ENCODE peak calls at places on chromosome 20, in ten cellular contexts. G, T, S, A, R, Y, I, U, D and Z are unnamed samples.

GRCh38 chr20:59027746-59028320 is 4.3 kb downstream of the ATP5F1E start:
- DNase-seq in A (no peak), U (peak; percentile 59), G (peak; percentile 88), I (no peak), D (no peak), S (no peak), R (no peak), Y (no peak), T (no peak), Z (no peak)

GRCh38 chr20:34888468-34888867 is 12.1 kb downstream of the ACSS2 start:
- DNase-seq in T (no peak), G (no peak), I (no peak), U (no peak), Y (no peak), S (no peak), D (no peak), A (no peak), R (no peak), Z (no peak)

GRCh38 chr20:4150095-4150492 is 134.7 kb upstream of the RNF24 start:
- DNase-seq in D (no peak), S (no peak), R (no peak), A (no peak), T (peak; percentile 54), G (peak; percentile 69), I (peak; percentile 54), Y (no peak), U (no peak), Z (no peak)

GRCh38 chr20:59561228-59561605 is 43.1 kb upstream of the PHACTR3 start:
- DNase-seq in U (peak; percentile 43), G (no peak), Y (no peak), D (no peak), R (no peak), I (peak; percentile 50), A (no peak), T (no peak), S (no peak), Z (no peak)

GRCh38 chr20:46563170-46563847 is 12.9 kb upstream of the OCSTAMP start:
- DNase-seq in D (no peak), A (no peak), T (no peak), Y (peak; percentile 27), R (no peak), I (no peak), S (no peak), U (no peak), G (no peak), Z (no peak)

GRCh38 chr20:54004397-54004940 is 65.9 kb downstream of the BCAS1 start:
- DNase-seq in S (no peak), T (no peak), G (no peak), A (no peak), R (no peak), Y (no peak), U (peak; percentile 1), I (no peak), D (no peak), Z (no peak)

GRCh38 chr20:17655286-17655651 is 26.8 kb downstream of the RRBP1 start:
- DNase-seq in R (no peak), I (no peak), G (peak; percentile 63), S (no peak), T (no peak), Y (no peak), U (no peak), D (no peak), A (no peak), Z (no peak)

GRCh38 chr20:11453430-11453829 is 464.3 kb upstream of the BTBD3 start:
- DNase-seq in G (peak; percentile 75), T (peak; percentile 61), A (peak; percentile 33), R (no peak), U (peak; percentile 83), I (no peak), D (no peak), Y (no peak), S (no peak), Z (no peak)

GRCh38 chr20:41424546-41424945 is 57.9 kb upstream of the EMILIN3 start:
- DNase-seq in A (no peak), Y (no peak), S (no peak), R (no peak), U (no peak), G (peak; percentile 28), D (no peak), T (peak; percentile 67), I (no peak), Z (no peak)

GRCh38 chr20:2101057-2101934 is at the start of gene STK35:
- DNase-seq in T (peak; percentile 71), Y (no peak), I (no peak), G (no peak), D (no peak), U (peak; percentile 65), R (no peak), S (peak; percentile 9), A (no peak), Z (no peak)

GRCh38 chr20:61630240-61630650 is 378.2 kb downstream of the CDH4 start:
- DNase-seq in D (no peak), Y (no peak), G (no peak), I (no peak), R (no peak), U (no peak), S (no peak), A (no peak), T (no peak), Z (no peak)

GRCh38 chr20:50678213-50678898 is 13.0 kb downstream of the RIPOR3 start:
- DNase-seq in U (no peak), A (no peak), G (peak; percentile 43), D (no peak), Y (no peak), R (no peak), I (no peak), S (no peak), T (no peak), Z (no peak)

GRCh38 chr20:50216543-50217206 is 26.0 kb downstream of the CEBPB start:
- DNase-seq in R (no peak), S (no peak), T (no peak), U (no peak), G (no peak), I (no peak), Y (peak; percentile 26), A (no peak), D (no peak), Z (no peak)

GRCh38 chr20:34074101-34074760 is 37.8 kb downstream of the EIF2S2 start:
- DNase-seq in G (no peak), Y (no peak), R (no peak), I (no peak), D (no peak), U (peak; percentile 50), T (peak; percentile 16), S (no peak), A (no peak), Z (no peak)

GRCh38 chr20:37501940-37502339 is 19.1 kb upstream of the NNAT start:
- DNase-seq in A (no peak), I (no peak), D (no peak), S (no peak), T (no peak), Y (no peak), U (no peak), G (no peak), R (no peak), Z (no peak)

GRCh38 chr20:56809668-56810067 is 180.6 kb downstream of the TFAP2C start:
- DNase-seq in S (no peak), D (no peak), I (no peak), R (no peak), Y (no peak), G (no peak), T (no peak), A (no peak), U (no peak), Z (no peak)
- H3K27ac ChIP-seq in S (no peak overlapping the region), D (no peak overlapping the region), I (no peak overlapping the region), R (no peak overlapping the region), Y (no peak overlapping the region), G (no peak overlapping the region), T (no peak overlapping the region), A (no peak overlapping the region), U (peak overlapping the region; percentile 18), Z (no peak overlapping the region)

DNA sequence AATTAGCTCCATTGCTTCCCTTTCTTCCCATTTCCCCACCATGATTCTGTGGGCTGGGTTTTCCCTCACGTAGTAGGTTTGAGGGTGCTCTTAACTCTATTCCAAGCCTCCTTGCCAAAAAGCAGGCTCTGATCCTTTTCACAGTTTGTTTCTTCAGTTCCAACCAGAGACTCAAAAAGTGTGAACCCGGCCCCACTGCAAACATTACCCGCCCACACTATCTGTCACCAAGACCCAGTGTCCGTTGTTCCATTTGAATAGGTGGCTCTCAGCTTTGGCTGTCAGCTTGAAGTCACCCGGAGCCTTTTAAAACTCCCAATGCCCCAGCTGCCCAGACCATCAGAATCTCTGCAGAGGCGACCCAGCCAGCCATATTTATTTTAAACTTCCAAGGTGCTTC is 11.8 kb upstream of the NAA20 start:
- DNase-seq in U (no peak), I (no peak), S (no peak), Y (no peak), R (no peak), G (no peak), D (no peak), A (no peak), T (no peak), Z (no peak)
- H3K27ac ChIP-seq in U (no peak overlapping the region), I (no peak overlapping the region), S (no peak overlapping the region), Y (no peak overlapping the region), R (no peak overlapping the region), G (no peak overlapping the region), D (no peak overlapping the region), A (no peak overlapping the region), T (no peak overlapping the region), Z (no peak overlapping the region)

GRCh38 chr20:38617830-38618196 is 16.2 kb downstream of the ARHGAP40 start:
- DNase-seq in R (no peak), G (no peak), A (no peak), I (no peak), T (no peak), D (no peak), Y (no peak), S (no peak), U (no peak), Z (no peak)
- H3K27ac ChIP-seq in R (no peak overlapping the region), G (no peak overlapping the region), A (no peak overlapping the region), I (no peak overlapping the region), T (no peak overlapping the region), D (no peak overlapping the region), Y (no peak overlapping the region), S (no peak overlapping the region), U (peak overlapping the region; percentile 41), Z (no peak overlapping the region)

GRCh38 chr20:31710423-31711250 is 12.0 kb downstream of the BCL2L1 start:
- DNase-seq in Y (no peak), I (peak; percentile 84), S (no peak), G (peak; percentile 44), A (no peak), U (peak; percentile 98), R (no peak), T (no peak), D (no peak), Z (no peak)

GRCh38 chr20:31711416-31712111 is 11.1 kb downstream of the BCL2L1 start:
- DNase-seq in R (no peak), D (no peak), Y (no peak), G (no peak), S (no peak), T (no peak), U (no peak), A (no peak), I (no peak), Z (no peak)

GRCh38 chr20:31707994-31708744 is 14.5 kb downstream of the BCL2L1 start:
- DNase-seq in G (no peak), I (no peak), A (no peak), D (no peak), T (no peak), S (no peak), R (no peak), Y (no peak), U (no peak), Z (no peak)

GRCh38 chr20:31708839-31709534 is 13.7 kb downstream of the BCL2L1 start:
- DNase-seq in A (no peak), R (no peak), D (no peak), Y (no peak), I (no peak), G (no peak), T (no peak), S (no peak), U (no peak), Z (no peak)

GRCh38 chr20:31709939-31710338 is 12.7 kb downstream of the BCL2L1 start:
- DNase-seq in Y (no peak), R (no peak), I (no peak), T (no peak), U (no peak), D (no peak), A (no peak), S (no peak), G (no peak), Z (no peak)
- H3K27ac ChIP-seq in Y (no peak overlapping the region), R (no peak overlapping the region), I (peak overlapping the region; percentile 98), T (no peak overlapping the region), U (peak overlapping the region; percentile 95), D (no peak overlapping the region), A (peak overlapping the region; percentile 19), S (no peak overlapping the region), G (no peak overlapping the region), Z (peak overlapping the region; percentile 96)